ENCODE peak calls at places on chromosome 4, in seven cellular contexts. C, N, H, A, O, X and M are unnamed samples.

GRCh38 chr4:152831416-152831815 is 51.7 kb downstream of the ARFIP1 start:
- DNase-seq in C (no peak), N (no peak), H (no peak), A (no peak), O (no peak), X (no peak), M (no peak)

GRCh38 chr4:186792994-186793393 is 69.3 kb upstream of the FAT1 start:
- DNase-seq in C (no peak), N (no peak), H (no peak), A (no peak), O (no peak), X (no peak), M (no peak)

GRCh38 chr4:83890231-83890630 is 354.3 kb downstream of the GPAT3 start:
- DNase-seq in C (no peak), N (no peak), H (no peak), A (no peak), O (no peak), X (no peak), M (no peak)

GRCh38 chr4:165461176-165461835 is 82.5 kb downstream of the CPE start:
- DNase-seq in C (no peak), N (no peak), H (no peak), A (no peak), O (no peak), X (no peak), M (no peak)

GRCh38 chr4:153274967-153275366 is 69.5 kb upstream of the MND1 start:
- DNase-seq in C (no peak), N (no peak), H (no peak), A (no peak), O (no peak), X (no peak), M (no peak)

GRCh38 chr4:160848901-160849735 is 1314.7 kb downstream of the FSTL5 start:
- DNase-seq in C (no peak), N (no peak), H (no peak), A (no peak), O (no peak), X (no peak), M (no peak)

GRCh38 chr4:139523076-139523475 is 32.9 kb downstream of the SETD7 start:
- DNase-seq in C (no peak), N (no peak), H (no peak), A (no peak), O (no peak), X (no peak), M (no peak)

GRCh38 chr4:1150875-1151274 is 21.5 kb downstream of the SPON2 start:
- DNase-seq in C (no peak), N (no peak), H (no peak), A (no peak), O (no peak), X (no peak), M (no peak)

GRCh38 chr4:138507527-138507926 is 265.4 kb upstream of the SLC7A11 start:
- DNase-seq in C (no peak), N (no peak), H (no peak), A (no peak), O (no peak), X (no peak), M (no peak)

GRCh38 chr4:101119141-101119540 is 228.2 kb downstream of the PPP3CA start:
- DNase-seq in C (no peak), N (no peak), H (no peak), A (no peak), O (no peak), X (no peak), M (no peak)

GRCh38 chr4:115090483-115091075 is 22.8 kb downstream of the NDST4 start:
- DNase-seq in C (no peak), N (no peak), H (peak), A (peak), O (no peak), X (no peak), M (no peak)

GRCh38 chr4:137421796-137422195 is 110.5 kb downstream of the PCDH18 start:
- DNase-seq in C (no peak), N (no peak), H (no peak), A (no peak), O (no peak), X (no peak), M (no peak)

GRCh38 chr4:40763228-40763716 is 13.5 kb downstream of the NSUN7 start:
- DNase-seq in C (no peak), N (no peak), H (no peak), A (peak), O (no peak), X (no peak), M (no peak)

GRCh38 chr4:75895744-75896314 is 6.4 kb downstream of the PPEF2 start:
- DNase-seq in C (no peak), N (no peak), H (peak), A (peak), O (no peak), X (no peak), M (no peak)

GRCh38 chr4:133996431-133997121 is 205.0 kb downstream of the PABPC4L start:
- DNase-seq in C (no peak), N (no peak), H (no peak), A (no peak), O (no peak), X (no peak), M (no peak)

GRCh38 chr4:122309988-122310626 is 68.7 kb upstream of the ADAD1 start:
- DNase-seq in C (no peak), N (no peak), H (peak), A (peak), O (no peak), X (no peak), M (no peak)

GRCh38 chr4:52982246-52982950 is 120.3 kb downstream of the RASL11B start:
- DNase-seq in C (peak), N (no peak), H (peak), A (peak), O (no peak), X (no peak), M (no peak)